ENCODE peak calls at places on chromosomes 16 and 17, in seven cellular contexts. N, E, Q, M, J, T and C are unnamed samples.

GRCh38 chr16:23929237-23929636 is 93.5 kb downstream of the PRKCB start:
- DNase-seq in E (no peak), J (no peak), T (no peak), M (no peak), N (no peak), Q (no peak), C (no peak)

GRCh38 chr16:57470683-57471082 is 8.2 kb downstream of the POLR2C start:
- DNase-seq in Q (no peak), N (no peak), T (no peak), E (no peak), M (no peak), J (no peak), C (peak; percentile 42)

GRCh38 chr17:43169561-43170139 is 1.4 kb upstream of the NBR1 start:
- DNase-seq in J (no peak), N (no peak), T (no peak), M (no peak), E (peak; percentile 3), Q (no peak), C (peak; percentile 34)

GRCh38 chr17:61150686-61151299 is 248.8 kb upstream of the TBX2 start:
- DNase-seq in Q (no peak), J (no peak), N (no peak), E (peak; percentile 36), M (no peak), T (no peak), C (no peak)

GRCh38 chr16:30951785-30952184 is 2.9 kb downstream of the ORAI3 start:
- DNase-seq in M (peak; percentile 55), Q (no peak), N (no peak), T (no peak), E (peak; percentile 24), J (no peak), C (no peak)

GRCh38 chr16:9407206-9407758 is 315.8 kb downstream of the HAPSTR1 start:
- DNase-seq in E (no peak), T (no peak), Q (no peak), J (no peak), M (no peak), N (no peak), C (no peak)

GRCh38 chr16:49605536-49606241 is 232.1 kb downstream of the C16orf78 start:
- DNase-seq in J (no peak), Q (no peak), M (no peak), N (no peak), T (no peak), E (no peak), C (no peak)

GRCh38 chr17:82943339-82943738 is 103.5 kb upstream of the ZNF750 start:
- DNase-seq in E (no peak), M (no peak), Q (no peak), N (no peak), T (no peak), J (no peak), C (no peak)